ENCODE peak calls at places on chromosomes 4 and X, in ten cellular contexts. S is nephron progenitor cell, E is fibroblast of lung, K is adipocyte, Y is A549, T is nucleus accumbens, U is foreskin keratinocyte, A is left cardiac atrium, J is non-pigmented ciliary epithelial cell, Q is putamen. M is an unnamed sample.
A peak's percentile ranks its signal among the peaks of the same experiment; 100 is the strongest.

GRCh38 chrX:7586126-7586525 is 256.8 kb upstream of the VCX start:
- DNase-seq in S (peak; percentile 11), E (peak; percentile 8), K (peak; percentile 64), Y (no peak), T (no peak), U (no peak), A (no peak), J (no peak), Q (no peak), M (peak; percentile 16)

GRCh38 chr4:142373610-142374009 is 472.5 kb downstream of the INPP4B start:
- DNase-seq in S (no peak), E (peak; percentile 49), K (peak; percentile 82), Y (no peak), T (no peak), U (no peak), A (no peak), J (no peak), Q (no peak), M (no peak)

GRCh38 chr4:107760281-107760947 is 40.4 kb upstream of the PAPSS1 start:
- DNase-seq in S (no peak), E (no peak), K (no peak), Y (peak; percentile 47), T (no peak), U (no peak), A (peak; percentile 19), J (no peak), Q (no peak), M (no peak)

GRCh38 chr4:111632752-111633151 is 512.5 kb upstream of the FAM241A start:
- DNase-seq in S (no peak), E (peak; percentile 47), K (no peak), Y (no peak), T (no peak), U (no peak), A (no peak), J (peak; percentile 28), Q (no peak), M (peak; percentile 12)

GRCh38 chrX:6707497-6707896 is 172.6 kb upstream of the VCX3A start:
- DNase-seq in S (no peak), E (no peak), K (no peak), Y (no peak), T (no peak), U (no peak), A (no peak), J (no peak), Q (no peak), M (no peak)

GRCh38 chrX:40205471-40205870 is 107.7 kb upstream of the BCOR start:
- DNase-seq in S (no peak), E (no peak), K (no peak), Y (no peak), T (no peak), U (no peak), A (no peak), J (no peak), Q (no peak), M (no peak)

GRCh38 chr4:78534286-78534955 is 17.1 kb upstream of the ANXA3 start:
- DNase-seq in S (no peak), E (peak; percentile 76), K (no peak), Y (no peak), T (no peak), U (peak; percentile 81), A (no peak), J (no peak), Q (no peak), M (peak; percentile 95)

GRCh38 chr4:149574973-149575372 is 240.7 kb downstream of the IQCM start:
- DNase-seq in S (no peak), E (no peak), K (peak; percentile 44), Y (no peak), T (no peak), U (no peak), A (no peak), J (no peak), Q (no peak), M (no peak)

GRCh38 chrX:109839694-109840358 is 106.8 kb upstream of the ACSL4 start:
- DNase-seq in S (peak; percentile 39), E (peak; percentile 54), K (peak; percentile 52), Y (peak; percentile 16), T (no peak), U (peak; percentile 22), A (peak; percentile 34), J (no peak), Q (no peak), M (peak; percentile 51)

GRCh38 chr4:125321709-125322362 is 7.1 kb downstream of the FAT4 start:
- DNase-seq in S (no peak), E (peak; percentile 65), K (peak; percentile 73), Y (no peak), T (no peak), U (peak; percentile 26), A (no peak), J (no peak), Q (no peak), M (peak; percentile 19)

GRCh38 chr4:2291705-2292651 is 30.1 kb upstream of the MXD4 start:
- DNase-seq in S (no peak), E (no peak), K (no peak), Y (no peak), T (no peak), U (no peak), A (no peak), J (no peak), Q (no peak), M (no peak)

GRCh38 chrX:129323115-129323514 is 200.2 kb downstream of the SMARCA1 start:
- DNase-seq in S (no peak), E (peak; percentile 52), K (no peak), Y (no peak), T (no peak), U (no peak), A (no peak), J (no peak), Q (no peak), M (no peak)

GRCh38 chrX:48698306-48698705 is 1.8 kb downstream of the SUV39H1 start:
- DNase-seq in S (no peak), E (no peak), K (no peak), Y (no peak), T (no peak), U (no peak), A (no peak), J (no peak), Q (no peak), M (no peak)

GRCh38 chrX:40314070-40314469 is 216.3 kb upstream of the BCOR start:
- DNase-seq in S (no peak), E (no peak), K (no peak), Y (no peak), T (no peak), U (no peak), A (no peak), J (no peak), Q (peak; percentile 2), M (no peak)

GRCh38 chrX:9163153-9163790 is 129.3 kb upstream of the FAM9B start:
- DNase-seq in S (no peak), E (peak; percentile 50), K (no peak), Y (peak; percentile 54), T (no peak), U (no peak), A (no peak), J (no peak), Q (no peak), M (no peak)

GRCh38 chr4:183409463-183409862 is 35.0 kb upstream of the CDKN2AIP start:
- DNase-seq in S (no peak), E (no peak), K (no peak), Y (no peak), T (no peak), U (no peak), A (no peak), J (no peak), Q (no peak), M (no peak)

GRCh38 chr4:61177361-61177760 is 22.8 kb upstream of the ADGRL3 start:
- DNase-seq in S (no peak), E (no peak), K (no peak), Y (no peak), T (no peak), U (no peak), A (no peak), J (no peak), Q (no peak), M (no peak)

GRCh38 chr4:6929339-6929734 is 19.7 kb downstream of the TBC1D14 start:
- DNase-seq in S (no peak), E (no peak), K (no peak), Y (no peak), T (no peak), U (no peak), A (no peak), J (no peak), Q (no peak), M (no peak)

GRCh38 chrX:104842646-104843045 is 276.6 kb downstream of the IL1RAPL2 start:
- DNase-seq in S (no peak), E (no peak), K (no peak), Y (no peak), T (no peak), U (no peak), A (no peak), J (no peak), Q (no peak), M (no peak)

M was measured in mammary epithelial cell.